ENCODE peak calls at places on chromosomes 2 and 18, in seven cellular contexts. F is cardiac fibroblast, Q is BJ, I is sigmoid colon, Y is fibroblast of pulmonary artery, R is astrocyte of the spinal cord, Z is brain microvascular endothelial cell. M is an unnamed sample.

GRCh38 chr2:11004206-11004605 is 92.5 kb downstream of the KCNF1 start:
- DNase-seq in F (peak; percentile 45), Q (no peak), I (no peak), Y (peak; percentile 76), R (peak; percentile 55), Z (peak; percentile 12), M (no peak)

GRCh38 chr2:128618642-128619041 is 300.0 kb upstream of the HS6ST1 start:
- DNase-seq in F (no peak), Q (no peak), I (no peak), Y (no peak), R (no peak), Z (no peak), M (no peak)

GRCh38 chr18:43620936-43621335 is 343.6 kb upstream of the SYT4 start:
- DNase-seq in F (peak; percentile 37), Q (no peak), I (no peak), Y (peak; percentile 46), R (peak; percentile 22), Z (no peak), M (peak; percentile 16)

GRCh38 chr2:240932001-240932723 is 26.0 kb downstream of the CROCC2 start:
- DNase-seq in F (no peak), Q (no peak), I (peak; percentile 54), Y (no peak), R (no peak), Z (no peak), M (no peak)

GRCh38 chr2:110764931-110765330 is 32.6 kb downstream of the ACOXL start:
- DNase-seq in F (no peak), Q (no peak), I (no peak), Y (no peak), R (no peak), Z (no peak), M (no peak)

GRCh38 chr2:157743051-157743450 is 114.4 kb upstream of the ACVR1C start:
- DNase-seq in F (no peak), Q (no peak), I (no peak), Y (no peak), R (no peak), Z (no peak), M (peak; percentile 73)

GRCh38 chr2:45885111-45885685 is 233.7 kb downstream of the PRKCE start:
- DNase-seq in F (peak; percentile 52), Q (peak; percentile 30), I (no peak), Y (no peak), R (no peak), Z (no peak), M (no peak)

GRCh38 chr18:67400502-67401117 is 115.9 kb downstream of the DSEL start:
- DNase-seq in F (peak; percentile 52), Q (no peak), I (no peak), Y (peak; percentile 65), R (peak; percentile 73), Z (peak; percentile 75), M (no peak)

GRCh38 chr2:190353537-190353899 is 10.1 kb downstream of the INPP1 start:
- DNase-seq in F (no peak), Q (no peak), I (no peak), Y (no peak), R (no peak), Z (no peak), M (no peak)

GRCh38 chr2:121810959-121811853 is 55.8 kb downstream of the TSN start:
- DNase-seq in F (peak; percentile 88), Q (peak; percentile 9), I (peak; percentile 74), Y (peak; percentile 86), R (peak; percentile 65), Z (peak; percentile 62), M (peak; percentile 54)

GRCh38 chr2:47907097-47907781 is 941 bp upstream of the FBXO11 start:
- DNase-seq in F (no peak), Q (no peak), I (no peak), Y (no peak), R (no peak), Z (no peak), M (peak; percentile 26)

GRCh38 chr2:182818541-182819308 is 47.7 kb downstream of the FRZB start:
- DNase-seq in F (no peak), Q (no peak), I (no peak), Y (no peak), R (no peak), Z (no peak), M (no peak)

GRCh38 chr2:107810734-107811133 is 16.0 kb upstream of the RGPD4 start:
- DNase-seq in F (no peak), Q (no peak), I (no peak), Y (no peak), R (no peak), Z (no peak), M (no peak)

DNA sequence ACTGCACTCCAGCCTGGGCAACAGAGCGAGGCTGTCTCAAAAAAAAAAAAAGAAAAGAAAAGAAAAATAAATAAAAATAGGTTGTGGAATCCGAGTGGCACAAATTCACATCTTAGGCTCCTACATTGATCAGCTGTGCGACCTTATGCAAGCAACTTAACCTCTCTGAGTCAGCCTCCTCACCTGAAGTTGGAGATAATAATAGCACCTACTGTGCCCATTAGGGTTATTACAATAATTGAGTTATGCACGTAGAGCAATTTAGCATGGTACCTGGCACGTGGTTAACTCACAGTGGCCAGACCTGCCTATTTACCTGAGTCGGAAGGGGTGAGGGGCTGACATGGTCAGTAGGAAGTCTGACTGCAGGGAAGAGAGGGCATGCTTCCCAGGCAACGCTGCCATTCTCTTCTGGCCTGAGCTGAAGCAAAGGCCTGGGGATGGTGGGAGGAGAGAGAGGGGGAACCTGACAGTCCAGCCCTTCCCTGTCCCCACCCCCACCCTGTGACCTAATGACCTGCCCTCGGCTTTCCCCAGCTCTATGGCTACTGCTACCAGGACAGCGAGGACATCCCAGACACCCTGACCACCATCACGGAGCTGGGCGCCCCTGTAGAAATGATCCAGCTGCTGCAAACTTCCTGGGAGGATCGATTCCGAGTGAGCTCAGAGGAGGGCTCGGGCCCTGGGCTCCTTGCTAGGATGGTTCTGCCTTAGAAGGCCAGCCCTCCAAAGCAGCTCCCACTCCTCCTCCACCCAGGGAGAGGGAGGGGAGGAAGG is 5.1 kb downstream of the PKDCC start:
- DNase-seq in F (peak; percentile 84), Q (no peak), I (no peak), Y (peak; percentile 88), R (peak; percentile 52), Z (peak; percentile 45), M (no peak)
- H3K4me3 ChIP-seq in F (no peak overlapping the region), Q (no peak overlapping the region), I (no peak overlapping the region), Y (peak overlapping the region; percentile 27), R (no peak overlapping the region), Z (no peak overlapping the region), M (no peak overlapping the region)

GRCh38 chr2:228689049-228689448 is 507.6 kb upstream of the SPHKAP start:
- DNase-seq in F (peak; percentile 19), Q (no peak), I (no peak), Y (no peak), R (peak; percentile 28), Z (no peak), M (no peak)
- TF ChIP-seq CTCF in F (peak; percentile 20), Q (no peak), I (no peak), Y (peak; percentile 8), R (peak; percentile 39), Z (peak; percentile 47), M (no peak)

DNA sequence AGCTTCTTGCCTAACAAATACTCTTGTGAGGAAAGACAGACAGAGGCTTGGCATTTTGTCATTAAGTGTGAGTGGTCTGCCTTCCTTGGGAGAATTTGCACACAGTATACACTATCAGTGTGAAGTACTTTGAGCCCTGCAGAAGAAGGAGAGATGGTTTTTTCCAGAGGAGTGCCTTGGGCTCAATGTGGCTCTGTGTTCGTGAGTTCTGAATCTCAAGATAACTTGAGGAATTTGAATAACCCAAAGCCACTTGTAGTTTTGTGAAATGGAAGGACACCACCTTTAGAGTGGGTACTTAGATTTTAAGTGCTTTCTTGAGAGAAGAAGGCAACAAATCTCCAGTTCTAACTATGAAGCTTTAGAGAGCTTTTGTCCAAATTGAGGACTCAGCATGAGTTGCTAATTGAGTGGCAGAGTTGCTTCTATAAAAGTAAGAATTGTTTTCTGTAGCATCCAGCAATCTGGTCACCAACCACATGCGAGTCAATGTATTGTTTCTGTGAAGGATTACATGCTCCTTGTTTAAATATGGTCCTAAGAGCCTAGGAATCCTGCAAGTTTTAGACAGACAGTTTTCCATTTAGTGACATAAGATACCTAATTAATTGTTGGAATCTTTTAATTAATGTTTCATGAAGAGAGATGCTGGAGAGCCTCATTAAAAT is 68.3 kb downstream of the BABAM2 start:
- DNase-seq in F (peak; percentile 16), Q (no peak), I (no peak), Y (peak; percentile 30), R (peak; percentile 31), Z (no peak), M (no peak)
- H3K4me3 ChIP-seq in F (no peak overlapping the region), Q (no peak overlapping the region), I (no peak overlapping the region), Y (no peak overlapping the region), R (no peak overlapping the region), Z (no peak overlapping the region), M (no peak overlapping the region)

GRCh38 chr2:175183674-175184073 is 2.2 kb upstream of the ATP5MC3 start:
- DNase-seq in F (no peak), Q (no peak), I (no peak), Y (no peak), R (no peak), Z (no peak), M (no peak)

GRCh38 chr2:175181877-175182308 is 383 bp upstream of the ATP5MC3 start:
- DNase-seq in F (no peak), Q (no peak), I (no peak), Y (no peak), R (no peak), Z (no peak), M (no peak)

DNA sequence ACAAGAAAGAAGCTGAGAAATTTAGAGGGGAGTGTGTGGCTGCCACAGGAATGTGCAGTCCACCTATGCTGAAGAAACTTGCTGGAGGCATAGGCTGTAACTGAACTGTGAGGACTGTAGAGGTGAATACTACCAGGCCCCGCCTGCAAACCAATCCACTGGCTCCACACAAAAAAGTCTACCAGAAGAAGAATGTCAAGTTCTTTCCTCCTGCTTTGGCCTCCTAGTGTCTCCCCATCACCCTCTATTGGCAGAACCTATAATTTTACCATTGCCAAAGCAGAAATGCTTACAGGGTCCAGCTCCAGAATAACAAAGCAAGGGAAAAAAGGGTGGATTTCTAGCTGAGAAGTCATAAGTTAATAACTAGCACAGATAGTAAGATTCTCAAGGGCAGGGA is 5.9 kb upstream of the ATP5MC3 start:
- DNase-seq in F (peak; percentile 36), Q (no peak), I (no peak), Y (peak; percentile 29), R (peak; percentile 17), Z (no peak), M (peak; percentile 51)
- TF ChIP-seq CTCF in F (peak; percentile 39), Q (peak; percentile 38), I (no peak), Y (peak; percentile 35), R (peak; percentile 35), Z (peak; percentile 58), M (peak; percentile 49)

DNA sequence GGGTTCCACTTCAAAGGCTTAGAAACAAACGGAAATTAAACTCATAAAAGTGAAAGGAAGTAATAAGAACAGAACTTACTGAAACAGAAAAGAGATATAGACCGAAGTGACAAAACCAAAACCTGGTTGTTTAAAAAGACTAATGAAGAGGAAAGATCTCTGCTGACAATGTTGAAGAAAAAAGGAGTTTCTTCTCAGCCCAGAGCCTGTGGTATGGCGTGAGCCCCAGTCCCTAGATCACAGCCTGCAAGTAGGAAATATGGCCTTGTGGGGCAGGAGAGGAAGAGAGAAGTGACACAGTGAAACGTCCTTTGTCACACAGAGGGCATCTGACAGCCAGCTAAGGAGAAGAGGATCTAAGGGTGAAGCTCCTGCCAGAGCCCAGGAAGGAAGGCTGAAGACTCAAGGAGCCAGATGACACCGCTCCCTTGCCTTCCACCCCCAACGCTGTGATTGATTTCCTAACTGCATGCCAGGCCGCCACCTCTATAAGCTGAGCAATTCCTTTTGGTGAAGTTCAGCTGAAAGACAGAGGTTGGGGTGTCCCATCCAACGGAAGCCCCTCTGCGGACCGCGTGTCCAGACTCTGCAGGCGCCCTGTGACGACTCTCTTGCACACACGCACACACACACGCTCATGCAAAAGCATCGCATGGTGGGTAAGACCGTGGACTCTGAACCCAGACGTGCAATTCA is 141.1 kb downstream of the HDAC4 start:
- DNase-seq in F (no peak), Q (no peak), I (peak; percentile 65), Y (no peak), R (no peak), Z (no peak), M (peak; percentile 69)
- H3K4me3 ChIP-seq in F (no peak overlapping the region), Q (no peak overlapping the region), I (no peak overlapping the region), Y (no peak overlapping the region), R (no peak overlapping the region), Z (no peak overlapping the region), M (no peak overlapping the region)

GRCh38 chr2:205934443-205934842 is 151.5 kb downstream of the INO80D start:
- DNase-seq in F (peak; percentile 15), Q (no peak), I (no peak), Y (peak; percentile 22), R (no peak), Z (no peak), M (no peak)
- TF ChIP-seq CTCF in F (peak; percentile 22), Q (peak; percentile 7), I (no peak), Y (peak; percentile 19), R (peak; percentile 12), Z (peak; percentile 55), M (no peak)

M was measured in GM12865.